ENCODE peak calls at places on chromosomes 6 and 20, in eight cellular contexts. One of them, this sample, is unnamed.

GRCh38 chr20:50267041-50267865 is 76.6 kb downstream of the CEBPB start:
- DNase-seq in CD4-positive, alpha-beta T cell: no peak
- DNase-seq in adrenal gland: peak; percentile 84
- DNase-seq in Peyer's patch: peak; percentile 86
- DNase-seq in Caco-2: peak; percentile 53
- DNase-seq in transverse colon: peak; percentile 92
- DNase-seq in neuronal stem cell: no peak
- DNase-seq in A549: peak; percentile 77
- DNase-seq in this sample: no peak

GRCh38 chr20:32830437-32830836 is 10.7 kb downstream of the MAPRE1 start:
- DNase-seq in transverse colon: peak; percentile 22
- DNase-seq in CD4-positive, alpha-beta T cell: no peak
- DNase-seq in Peyer's patch: no peak
- DNase-seq in A549: peak; percentile 20
- DNase-seq in adrenal gland: peak; percentile 72
- DNase-seq in neuronal stem cell: no peak
- DNase-seq in Caco-2: no peak
- DNase-seq in this sample: no peak

GRCh38 chr6:161395832-161396231 is 122.0 kb upstream of the AGPAT4 start:
- DNase-seq in neuronal stem cell: no peak
- DNase-seq in A549: no peak
- DNase-seq in Caco-2: no peak
- DNase-seq in adrenal gland: no peak
- DNase-seq in Peyer's patch: no peak
- DNase-seq in CD4-positive, alpha-beta T cell: no peak
- DNase-seq in transverse colon: no peak
- DNase-seq in this sample: no peak

GRCh38 chr6:82410151-82410621 is 46.6 kb downstream of the TPBG start:
- DNase-seq in Peyer's patch: no peak
- DNase-seq in Caco-2: no peak
- DNase-seq in adrenal gland: no peak
- DNase-seq in transverse colon: no peak
- DNase-seq in CD4-positive, alpha-beta T cell: no peak
- DNase-seq in A549: no peak
- DNase-seq in neuronal stem cell: no peak
- DNase-seq in this sample: no peak

GRCh38 chr6:140371360-140371870 is 997.0 kb upstream of the CITED2 start:
- DNase-seq in A549: no peak
- DNase-seq in adrenal gland: no peak
- DNase-seq in transverse colon: no peak
- DNase-seq in neuronal stem cell: no peak
- DNase-seq in Peyer's patch: no peak
- DNase-seq in Caco-2: no peak
- DNase-seq in CD4-positive, alpha-beta T cell: no peak
- DNase-seq in this sample: no peak

GRCh38 chr6:50791900-50792508 is 26.7 kb upstream of the TFAP2B start:
- DNase-seq in Caco-2: peak; percentile 47
- DNase-seq in transverse colon: no peak
- DNase-seq in adrenal gland: no peak
- DNase-seq in CD4-positive, alpha-beta T cell: no peak
- DNase-seq in Peyer's patch: no peak
- DNase-seq in neuronal stem cell: peak; percentile 44
- DNase-seq in A549: peak; percentile 34
- DNase-seq in this sample: no peak

GRCh38 chr6:134828641-134829040 is 121.3 kb downstream of the ALDH8A1 start:
- DNase-seq in adrenal gland: no peak
- DNase-seq in CD4-positive, alpha-beta T cell: no peak
- DNase-seq in Peyer's patch: no peak
- DNase-seq in Caco-2: no peak
- DNase-seq in transverse colon: no peak
- DNase-seq in A549: no peak
- DNase-seq in neuronal stem cell: no peak
- DNase-seq in this sample: no peak

GRCh38 chr6:73362358-73362757 is at the start of gene KHDC3L:
- DNase-seq in CD4-positive, alpha-beta T cell: no peak
- DNase-seq in transverse colon: no peak
- DNase-seq in A549: no peak
- DNase-seq in Peyer's patch: no peak
- DNase-seq in Caco-2: no peak
- DNase-seq in neuronal stem cell: no peak
- DNase-seq in adrenal gland: no peak
- DNase-seq in this sample: no peak

GRCh38 chr6:13674533-13675190 is 37.0 kb downstream of the RANBP9 start:
- DNase-seq in adrenal gland: no peak
- DNase-seq in Peyer's patch: no peak
- DNase-seq in CD4-positive, alpha-beta T cell: no peak
- DNase-seq in neuronal stem cell: no peak
- DNase-seq in transverse colon: no peak
- DNase-seq in Caco-2: no peak
- DNase-seq in A549: no peak
- DNase-seq in this sample: no peak

GRCh38 chr6:144778056-144778455 is 492.9 kb downstream of the UTRN start:
- DNase-seq in neuronal stem cell: no peak
- DNase-seq in CD4-positive, alpha-beta T cell: no peak
- DNase-seq in adrenal gland: no peak
- DNase-seq in Caco-2: no peak
- DNase-seq in Peyer's patch: no peak
- DNase-seq in transverse colon: no peak
- DNase-seq in A549: no peak
- DNase-seq in this sample: no peak

GRCh38 chr6:33945931-33946330 is 142.1 kb upstream of the MLN start:
- DNase-seq in neuronal stem cell: no peak
- DNase-seq in Caco-2: no peak
- DNase-seq in CD4-positive, alpha-beta T cell: no peak
- DNase-seq in adrenal gland: no peak
- DNase-seq in transverse colon: no peak
- DNase-seq in A549: no peak
- DNase-seq in Peyer's patch: no peak
- DNase-seq in this sample: no peak

GRCh38 chr6:129314575-129314974 is 395.4 kb downstream of the ARHGAP18 start:
- DNase-seq in adrenal gland: no peak
- DNase-seq in neuronal stem cell: no peak
- DNase-seq in CD4-positive, alpha-beta T cell: no peak
- DNase-seq in Caco-2: no peak
- DNase-seq in A549: no peak
- DNase-seq in Peyer's patch: no peak
- DNase-seq in transverse colon: no peak
- DNase-seq in this sample: no peak

GRCh38 chr6:5525209-5525608 is 263.9 kb downstream of the FARS2 start:
- DNase-seq in CD4-positive, alpha-beta T cell: no peak
- DNase-seq in neuronal stem cell: no peak
- DNase-seq in Peyer's patch: no peak
- DNase-seq in A549: no peak
- DNase-seq in transverse colon: no peak
- DNase-seq in Caco-2: no peak
- DNase-seq in adrenal gland: no peak
- DNase-seq in this sample: no peak

GRCh38 chr6:45483501-45483900 is 105.8 kb upstream of the SUPT3H start:
- DNase-seq in adrenal gland: no peak
- DNase-seq in transverse colon: no peak
- DNase-seq in Caco-2: no peak
- DNase-seq in Peyer's patch: no peak
- DNase-seq in CD4-positive, alpha-beta T cell: no peak
- DNase-seq in neuronal stem cell: no peak
- DNase-seq in A549: no peak
- DNase-seq in this sample: no peak

GRCh38 chr6:2231438-2231837 is 14.0 kb downstream of the GMDS start:
- DNase-seq in Caco-2: no peak
- DNase-seq in A549: no peak
- DNase-seq in transverse colon: no peak
- DNase-seq in neuronal stem cell: no peak
- DNase-seq in adrenal gland: no peak
- DNase-seq in CD4-positive, alpha-beta T cell: no peak
- DNase-seq in Peyer's patch: no peak
- DNase-seq in this sample: no peak

GRCh38 chr6:165817148-165817547 is 154.1 kb upstream of the PDE10A start:
- DNase-seq in neuronal stem cell: no peak
- DNase-seq in transverse colon: no peak
- DNase-seq in adrenal gland: no peak
- DNase-seq in A549: no peak
- DNase-seq in Peyer's patch: no peak
- DNase-seq in CD4-positive, alpha-beta T cell: no peak
- DNase-seq in Caco-2: no peak
- DNase-seq in this sample: no peak

GRCh38 chr6:169725270-169726048 is 1.2 kb upstream of the PHF10 start:
- DNase-seq in neuronal stem cell: peak; percentile 78
- DNase-seq in CD4-positive, alpha-beta T cell: peak; percentile 2
- DNase-seq in A549: peak; percentile 78
- DNase-seq in transverse colon: peak; percentile 57
- DNase-seq in Peyer's patch: peak; percentile 75
- DNase-seq in Caco-2: peak; percentile 78
- DNase-seq in adrenal gland: peak; percentile 92
- DNase-seq in this sample: no peak

GRCh38 chr6:33592595-33593413 is 12.7 kb upstream of the BAK1 start:
- DNase-seq in neuronal stem cell: no peak
- DNase-seq in Peyer's patch: peak; percentile 91
- DNase-seq in CD4-positive, alpha-beta T cell: peak; percentile 37
- DNase-seq in Caco-2: no peak
- DNase-seq in A549: no peak
- DNase-seq in adrenal gland: no peak
- DNase-seq in transverse colon: peak; percentile 78
- DNase-seq in this sample: peak; percentile 38

GRCh38 chr20:61295726-61296628 is 43.9 kb downstream of the CDH4 start:
- DNase-seq in adrenal gland: no peak
- DNase-seq in neuronal stem cell: no peak
- DNase-seq in transverse colon: no peak
- DNase-seq in A549: no peak
- DNase-seq in Peyer's patch: no peak
- DNase-seq in CD4-positive, alpha-beta T cell: no peak
- DNase-seq in Caco-2: no peak
- DNase-seq in this sample: no peak

GRCh38 chr6:80938131-80938530 is 814.4 kb downstream of the TENT5A start:
- DNase-seq in A549: no peak
- DNase-seq in Caco-2: no peak
- DNase-seq in adrenal gland: no peak
- DNase-seq in neuronal stem cell: no peak
- DNase-seq in transverse colon: no peak
- DNase-seq in CD4-positive, alpha-beta T cell: no peak
- DNase-seq in Peyer's patch: no peak
- DNase-seq in this sample: no peak

GRCh38 chr6:81451787-81452186 is 300.7 kb downstream of the TENT5A start:
- DNase-seq in adrenal gland: peak; percentile 61
- DNase-seq in neuronal stem cell: peak; percentile 6
- DNase-seq in transverse colon: no peak
- DNase-seq in Peyer's patch: no peak
- DNase-seq in CD4-positive, alpha-beta T cell: no peak
- DNase-seq in Caco-2: peak; percentile 45
- DNase-seq in A549: peak; percentile 60
- DNase-seq in this sample: no peak

GRCh38 chr6:2244261-2245102 is 923 bp downstream of the GMDS start:
- DNase-seq in Peyer's patch: peak; percentile 64
- DNase-seq in neuronal stem cell: no peak
- DNase-seq in adrenal gland: no peak
- DNase-seq in CD4-positive, alpha-beta T cell: peak; percentile 9
- DNase-seq in Caco-2: peak; percentile 58
- DNase-seq in A549: no peak
- DNase-seq in transverse colon: no peak
- DNase-seq in this sample: no peak

GRCh38 chr20:58017237-58017969 is 211.1 kb downstream of the ANKRD60 start:
- DNase-seq in neuronal stem cell: no peak
- DNase-seq in transverse colon: peak; percentile 81
- DNase-seq in Peyer's patch: peak; percentile 69
- DNase-seq in adrenal gland: peak; percentile 75
- DNase-seq in CD4-positive, alpha-beta T cell: no peak
- DNase-seq in A549: peak; percentile 94
- DNase-seq in Caco-2: no peak
- DNase-seq in this sample: no peak

GRCh38 chr6:41625442-41625841 is 12.8 kb upstream of the MDFI start:
- DNase-seq in A549: no peak
- DNase-seq in Peyer's patch: no peak
- DNase-seq in CD4-positive, alpha-beta T cell: no peak
- DNase-seq in neuronal stem cell: no peak
- DNase-seq in Caco-2: no peak
- DNase-seq in transverse colon: peak; percentile 36
- DNase-seq in adrenal gland: no peak
- DNase-seq in this sample: no peak
- H3K9me3 ChIP-seq in A549: peaks cover 14% of the 10 kb centered on the region
- H3K9me3 ChIP-seq in Peyer's patch: no peaks in the 10 kb centered on the region
- H3K9me3 ChIP-seq in CD4-positive, alpha-beta T cell: peaks cover 9% of the 10 kb centered on the region
- H3K9me3 ChIP-seq in neuronal stem cell: no peaks in the 10 kb centered on the region
- H3K9me3 ChIP-seq in Caco-2: peaks cover 11% of the 10 kb centered on the region
- H3K9me3 ChIP-seq in transverse colon: no peaks in the 10 kb centered on the region
- H3K9me3 ChIP-seq in adrenal gland: peaks cover 4% of the 10 kb centered on the region
- H3K9me3 ChIP-seq in this sample: no peaks in the 10 kb centered on the region

GRCh38 chr6:137489410-137490371 is 4.5 kb downstream of the OLIG3 start:
- DNase-seq in transverse colon: no peak
- DNase-seq in Peyer's patch: no peak
- DNase-seq in Caco-2: no peak
- DNase-seq in adrenal gland: no peak
- DNase-seq in neuronal stem cell: peak; percentile 46
- DNase-seq in CD4-positive, alpha-beta T cell: no peak
- DNase-seq in A549: no peak
- DNase-seq in this sample: no peak
- H3K9me3 ChIP-seq in transverse colon: no peaks in the 10 kb centered on the region
- H3K9me3 ChIP-seq in Peyer's patch: no peaks in the 10 kb centered on the region
- H3K9me3 ChIP-seq in Caco-2: no peaks in the 10 kb centered on the region
- H3K9me3 ChIP-seq in adrenal gland: no peaks in the 10 kb centered on the region
- H3K9me3 ChIP-seq in neuronal stem cell: peaks cover 2% of the 10 kb centered on the region
- H3K9me3 ChIP-seq in CD4-positive, alpha-beta T cell: peaks cover 6% of the 10 kb centered on the region
- H3K9me3 ChIP-seq in A549: no peaks in the 10 kb centered on the region
- H3K9me3 ChIP-seq in this sample: no peaks in the 10 kb centered on the region

GRCh38 chr20:29302979-29303644 is 1954.4 kb upstream of the DEFB115 start:
- DNase-seq in Caco-2: no peak
- DNase-seq in neuronal stem cell: no peak
- DNase-seq in adrenal gland: no peak
- DNase-seq in CD4-positive, alpha-beta T cell: no peak
- DNase-seq in transverse colon: no peak
- DNase-seq in A549: no peak
- DNase-seq in Peyer's patch: no peak
- DNase-seq in this sample: no peak
- H3K9me3 ChIP-seq in Caco-2: peaks cover 48% of the 10 kb centered on the region
- H3K9me3 ChIP-seq in neuronal stem cell: peaks cover 18% of the 10 kb centered on the region
- H3K9me3 ChIP-seq in adrenal gland: no peaks in the 10 kb centered on the region
- H3K9me3 ChIP-seq in CD4-positive, alpha-beta T cell: peaks cover 13% of the 10 kb centered on the region
- H3K9me3 ChIP-seq in transverse colon: peaks cover 4% of the 10 kb centered on the region
- H3K9me3 ChIP-seq in A549: peaks cover 4% of the 10 kb centered on the region
- H3K9me3 ChIP-seq in Peyer's patch: peaks cover 22% of the 10 kb centered on the region
- H3K9me3 ChIP-seq in this sample: no peaks in the 10 kb centered on the region

GRCh38 chr20:59646487-59646886 is 42.1 kb downstream of the PHACTR3 start:
- DNase-seq in Peyer's patch: no peak
- DNase-seq in CD4-positive, alpha-beta T cell: no peak
- DNase-seq in neuronal stem cell: no peak
- DNase-seq in Caco-2: no peak
- DNase-seq in transverse colon: no peak
- DNase-seq in adrenal gland: peak; percentile 36
- DNase-seq in A549: no peak
- DNase-seq in this sample: no peak

GRCh38 chr20:59647271-59647670 is 42.9 kb downstream of the PHACTR3 start:
- DNase-seq in A549: no peak
- DNase-seq in Peyer's patch: no peak
- DNase-seq in neuronal stem cell: no peak
- DNase-seq in adrenal gland: peak; percentile 11
- DNase-seq in transverse colon: no peak
- DNase-seq in CD4-positive, alpha-beta T cell: no peak
- DNase-seq in Caco-2: no peak
- DNase-seq in this sample: no peak

GRCh38 chr20:59644371-59644939 is 40.1 kb downstream of the PHACTR3 start:
- DNase-seq in Caco-2: no peak
- DNase-seq in A549: no peak
- DNase-seq in CD4-positive, alpha-beta T cell: no peak
- DNase-seq in neuronal stem cell: no peak
- DNase-seq in transverse colon: no peak
- DNase-seq in adrenal gland: peak; percentile 28
- DNase-seq in Peyer's patch: no peak
- DNase-seq in this sample: no peak

GRCh38 chr20:59645316-59645715 is 41.0 kb downstream of the PHACTR3 start:
- DNase-seq in adrenal gland: peak; percentile 20
- DNase-seq in Caco-2: no peak
- DNase-seq in CD4-positive, alpha-beta T cell: no peak
- DNase-seq in transverse colon: no peak
- DNase-seq in neuronal stem cell: no peak
- DNase-seq in Peyer's patch: no peak
- DNase-seq in A549: no peak
- DNase-seq in this sample: no peak

GRCh38 chr20:59645761-59646171 is 41.4 kb downstream of the PHACTR3 start:
- DNase-seq in Caco-2: peak; percentile 30
- DNase-seq in neuronal stem cell: no peak
- DNase-seq in Peyer's patch: no peak
- DNase-seq in adrenal gland: peak; percentile 17
- DNase-seq in transverse colon: no peak
- DNase-seq in CD4-positive, alpha-beta T cell: no peak
- DNase-seq in A549: no peak
- DNase-seq in this sample: no peak
- H3K9me3 ChIP-seq in Caco-2: peaks cover 3% of the 10 kb centered on the region
- H3K9me3 ChIP-seq in neuronal stem cell: peaks cover 15% of the 10 kb centered on the region
- H3K9me3 ChIP-seq in Peyer's patch: no peaks in the 10 kb centered on the region
- H3K9me3 ChIP-seq in adrenal gland: no peaks in the 10 kb centered on the region
- H3K9me3 ChIP-seq in transverse colon: no peaks in the 10 kb centered on the region
- H3K9me3 ChIP-seq in CD4-positive, alpha-beta T cell: no peaks in the 10 kb centered on the region
- H3K9me3 ChIP-seq in A549: no peaks in the 10 kb centered on the region
- H3K9me3 ChIP-seq in this sample: no peaks in the 10 kb centered on the region